ENCODE peak calls at places on chromosomes 5 and 9, in seven cellular contexts. One of them, this sample, is unnamed.

GRCh38 chr9:116175616-116176015 is 22.0 kb downstream of the PAPPA start:
- DNase-seq in kidney: no peak
- DNase-seq in mucosa of descending colon: no peak
- DNase-seq in WTC11: no peak
- DNase-seq in GM12865: no peak
- DNase-seq in H9: no peak
- DNase-seq in coronary artery: no peak
- DNase-seq in this sample: no peak

GRCh38 chr5:35151151-35151920 is 79.0 kb downstream of the PRLR start:
- DNase-seq in kidney: no peak
- DNase-seq in mucosa of descending colon: no peak
- DNase-seq in WTC11: no peak
- DNase-seq in GM12865: no peak
- DNase-seq in H9: no peak
- DNase-seq in coronary artery: no peak
- DNase-seq in this sample: no peak

GRCh38 chr5:157994271-157994691 is 135.3 kb upstream of the CLINT1 start:
- DNase-seq in kidney: no peak
- DNase-seq in mucosa of descending colon: no peak
- DNase-seq in WTC11: no peak
- DNase-seq in GM12865: no peak
- DNase-seq in H9: no peak
- DNase-seq in coronary artery: no peak
- DNase-seq in this sample: no peak

GRCh38 chr5:140113180-140113698 is 670 bp upstream of the PURA start:
- DNase-seq in kidney: peak; percentile 83
- DNase-seq in mucosa of descending colon: peak; percentile 70
- DNase-seq in WTC11: peak; percentile 73
- DNase-seq in GM12865: peak; percentile 21
- DNase-seq in H9: peak; percentile 72
- DNase-seq in coronary artery: peak; percentile 73
- DNase-seq in this sample: peak; percentile 45

GRCh38 chr5:135242496-135243193 is 156.4 kb downstream of the MACROH2A1 start:
- DNase-seq in kidney: no peak
- DNase-seq in mucosa of descending colon: no peak
- DNase-seq in WTC11: no peak
- DNase-seq in GM12865: no peak
- DNase-seq in H9: no peak
- DNase-seq in coronary artery: peak; percentile 80
- DNase-seq in this sample: no peak

GRCh38 chr5:67672633-67673032 is 476.0 kb upstream of the CD180 start:
- DNase-seq in kidney: no peak
- DNase-seq in mucosa of descending colon: no peak
- DNase-seq in WTC11: no peak
- DNase-seq in GM12865: no peak
- DNase-seq in H9: no peak
- DNase-seq in coronary artery: no peak
- DNase-seq in this sample: no peak

GRCh38 chr9:31084331-31084730 is 1300.1 kb upstream of the ACO1 start:
- DNase-seq in kidney: no peak
- DNase-seq in mucosa of descending colon: no peak
- DNase-seq in WTC11: no peak
- DNase-seq in GM12865: no peak
- DNase-seq in H9: no peak
- DNase-seq in coronary artery: no peak
- DNase-seq in this sample: no peak

GRCh38 chr5:58015175-58015574 is 444.7 kb downstream of the PLK2 start:
- DNase-seq in kidney: no peak
- DNase-seq in mucosa of descending colon: no peak
- DNase-seq in WTC11: no peak
- DNase-seq in GM12865: no peak
- DNase-seq in H9: no peak
- DNase-seq in coronary artery: no peak
- DNase-seq in this sample: no peak

GRCh38 chr5:176806137-176806536 is 4.2 kb upstream of the UNC5A start:
- DNase-seq in kidney: no peak
- DNase-seq in mucosa of descending colon: no peak
- DNase-seq in WTC11: peak; percentile 53
- DNase-seq in GM12865: no peak
- DNase-seq in H9: no peak
- DNase-seq in coronary artery: no peak
- DNase-seq in this sample: no peak

GRCh38 chr9:137023157-137023556 is 4.9 kb downstream of the ABCA2 start:
- DNase-seq in kidney: no peak
- DNase-seq in mucosa of descending colon: no peak
- DNase-seq in WTC11: no peak
- DNase-seq in GM12865: no peak
- DNase-seq in H9: no peak
- DNase-seq in coronary artery: no peak
- DNase-seq in this sample: no peak

GRCh38 chr5:41547991-41548390 is 37.6 kb upstream of the PLCXD3 start:
- DNase-seq in kidney: no peak
- DNase-seq in mucosa of descending colon: no peak
- DNase-seq in WTC11: no peak
- DNase-seq in GM12865: no peak
- DNase-seq in H9: no peak
- DNase-seq in coronary artery: no peak
- DNase-seq in this sample: no peak

GRCh38 chr9:82499337-82499736 is 510.8 kb downstream of the SPATA31D1 start:
- DNase-seq in kidney: no peak
- DNase-seq in mucosa of descending colon: no peak
- DNase-seq in WTC11: no peak
- DNase-seq in GM12865: no peak
- DNase-seq in H9: no peak
- DNase-seq in coronary artery: no peak
- DNase-seq in this sample: no peak

GRCh38 chr5:88736494-88736893 is 146.5 kb downstream of the MEF2C start:
- DNase-seq in kidney: no peak
- DNase-seq in mucosa of descending colon: no peak
- DNase-seq in WTC11: no peak
- DNase-seq in GM12865: peak; percentile 84
- DNase-seq in H9: no peak
- DNase-seq in coronary artery: no peak
- DNase-seq in this sample: no peak

GRCh38 chr9:137447722-137448568 is 6.8 kb upstream of the ENTPD8 start:
- DNase-seq in kidney: peak; percentile 74
- DNase-seq in mucosa of descending colon: peak; percentile 50
- DNase-seq in WTC11: no peak
- DNase-seq in GM12865: no peak
- DNase-seq in H9: no peak
- DNase-seq in coronary artery: no peak
- DNase-seq in this sample: no peak

GRCh38 chr9:19643875-19644274 is 145.0 kb downstream of the SLC24A2 start:
- DNase-seq in kidney: no peak
- DNase-seq in mucosa of descending colon: no peak
- DNase-seq in WTC11: no peak
- DNase-seq in GM12865: no peak
- DNase-seq in H9: no peak
- DNase-seq in coronary artery: no peak
- DNase-seq in this sample: no peak

GRCh38 chr9:125544988-125545651 is 161.9 kb downstream of the MAPKAP1 start:
- DNase-seq in kidney: no peak
- DNase-seq in mucosa of descending colon: no peak
- DNase-seq in WTC11: no peak
- DNase-seq in GM12865: no peak
- DNase-seq in H9: no peak
- DNase-seq in coronary artery: peak; percentile 79
- DNase-seq in this sample: no peak

GRCh38 chr9:38287420-38287985 is 105.0 kb upstream of the ALDH1B1 start:
- DNase-seq in kidney: no peak
- DNase-seq in mucosa of descending colon: no peak
- DNase-seq in WTC11: no peak
- DNase-seq in GM12865: peak; percentile 25
- DNase-seq in H9: no peak
- DNase-seq in coronary artery: peak; percentile 54
- DNase-seq in this sample: no peak

GRCh38 chr5:179033004-179033580 is 9.5 kb downstream of the ZNF879 start:
- DNase-seq in kidney: no peak
- DNase-seq in mucosa of descending colon: no peak
- DNase-seq in WTC11: no peak
- DNase-seq in GM12865: no peak
- DNase-seq in H9: no peak
- DNase-seq in coronary artery: no peak
- DNase-seq in this sample: no peak

GRCh38 chr5:149113669-149114068 is 27.6 kb upstream of the ABLIM3 start:
- DNase-seq in kidney: no peak
- DNase-seq in mucosa of descending colon: no peak
- DNase-seq in WTC11: no peak
- DNase-seq in GM12865: no peak
- DNase-seq in H9: no peak
- DNase-seq in coronary artery: no peak
- DNase-seq in this sample: no peak

DNA sequence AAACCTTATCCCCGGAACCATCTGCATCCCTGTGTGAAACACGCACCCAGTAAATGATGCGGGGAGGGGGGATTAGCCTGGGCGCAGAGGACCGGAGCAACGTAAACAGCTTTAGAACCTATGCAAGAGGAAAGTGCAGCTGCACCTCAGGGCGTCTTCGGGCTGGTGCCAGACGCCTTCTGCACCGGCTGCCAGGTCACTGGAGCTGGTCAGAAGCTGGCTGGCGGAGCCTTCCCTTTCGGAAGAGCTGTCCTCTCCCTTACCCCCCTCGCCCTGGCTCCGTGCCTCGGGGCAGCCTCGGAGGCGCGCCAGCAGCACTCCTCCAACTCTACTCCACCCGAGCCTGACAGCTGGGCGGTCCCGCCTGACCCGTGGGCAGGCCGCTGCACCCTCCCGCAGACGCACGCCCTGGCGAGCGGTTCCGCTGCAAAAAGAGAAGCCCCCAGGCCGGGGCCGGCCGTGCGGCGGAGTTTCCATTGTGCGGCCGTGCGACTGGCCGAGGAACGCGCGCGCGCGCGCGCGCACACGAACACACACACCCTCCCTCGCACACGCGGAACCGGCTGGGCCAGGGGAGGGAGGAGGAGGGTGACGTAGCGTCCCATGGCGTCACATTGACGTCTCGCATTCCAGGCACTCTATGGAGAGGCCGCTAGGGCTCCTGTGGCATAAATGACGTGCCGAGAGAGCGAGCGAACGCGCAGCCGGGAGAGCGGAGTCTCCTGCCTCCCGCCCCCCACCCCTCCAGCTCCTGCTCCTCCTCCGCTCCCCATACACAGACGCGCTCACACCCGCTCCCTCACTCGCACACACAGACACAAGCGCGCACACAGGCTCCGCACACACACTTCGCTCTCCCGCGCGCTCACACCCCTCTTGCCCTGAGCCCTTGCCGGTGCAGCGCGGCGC is at the start of gene NR4A3:
- DNase-seq in kidney: peak; percentile 98
- DNase-seq in mucosa of descending colon: peak; percentile 95
- DNase-seq in WTC11: peak; percentile 84
- DNase-seq in GM12865: peak; percentile 88
- DNase-seq in H9: peak; percentile 87
- DNase-seq in coronary artery: peak; percentile 98
- DNase-seq in this sample: peak; percentile 95
- TF ChIP-seq CTCF in kidney: peak; percentile 37
- TF ChIP-seq CTCF in mucosa of descending colon: no peak
- TF ChIP-seq CTCF in WTC11: no peak
- TF ChIP-seq CTCF in GM12865: peak; percentile 13
- TF ChIP-seq CTCF in H9: peak; percentile 34
- TF ChIP-seq CTCF in coronary artery: no peak
- TF ChIP-seq CTCF in this sample: no peak

DNA sequence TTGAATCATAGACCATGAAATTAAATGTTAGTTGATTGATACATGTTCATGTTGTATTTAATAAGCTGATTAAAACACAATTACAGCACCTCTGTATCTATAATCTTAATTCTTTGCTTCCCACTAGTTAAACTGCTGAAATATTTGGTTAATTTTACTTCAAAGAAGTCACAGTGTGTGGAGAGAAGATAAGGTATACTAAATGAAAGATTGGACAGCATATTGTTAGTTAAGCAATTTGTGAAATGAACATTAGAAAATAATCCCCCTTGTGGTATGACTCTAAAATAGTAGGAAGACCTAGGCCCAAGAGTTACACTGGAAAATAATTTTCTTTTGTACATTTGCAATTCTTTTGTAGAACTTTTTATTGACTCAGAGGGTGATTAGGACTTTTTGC is 30.3 kb downstream of the MAN2A1 start:
- DNase-seq in kidney: no peak
- DNase-seq in mucosa of descending colon: no peak
- DNase-seq in WTC11: no peak
- DNase-seq in GM12865: no peak
- DNase-seq in H9: no peak
- DNase-seq in coronary artery: no peak
- DNase-seq in this sample: no peak
- TF ChIP-seq CTCF in kidney: no peak
- TF ChIP-seq CTCF in mucosa of descending colon: no peak
- TF ChIP-seq CTCF in WTC11: no peak
- TF ChIP-seq CTCF in GM12865: no peak
- TF ChIP-seq CTCF in H9: no peak
- TF ChIP-seq CTCF in coronary artery: no peak
- TF ChIP-seq CTCF in this sample: no peak

DNA sequence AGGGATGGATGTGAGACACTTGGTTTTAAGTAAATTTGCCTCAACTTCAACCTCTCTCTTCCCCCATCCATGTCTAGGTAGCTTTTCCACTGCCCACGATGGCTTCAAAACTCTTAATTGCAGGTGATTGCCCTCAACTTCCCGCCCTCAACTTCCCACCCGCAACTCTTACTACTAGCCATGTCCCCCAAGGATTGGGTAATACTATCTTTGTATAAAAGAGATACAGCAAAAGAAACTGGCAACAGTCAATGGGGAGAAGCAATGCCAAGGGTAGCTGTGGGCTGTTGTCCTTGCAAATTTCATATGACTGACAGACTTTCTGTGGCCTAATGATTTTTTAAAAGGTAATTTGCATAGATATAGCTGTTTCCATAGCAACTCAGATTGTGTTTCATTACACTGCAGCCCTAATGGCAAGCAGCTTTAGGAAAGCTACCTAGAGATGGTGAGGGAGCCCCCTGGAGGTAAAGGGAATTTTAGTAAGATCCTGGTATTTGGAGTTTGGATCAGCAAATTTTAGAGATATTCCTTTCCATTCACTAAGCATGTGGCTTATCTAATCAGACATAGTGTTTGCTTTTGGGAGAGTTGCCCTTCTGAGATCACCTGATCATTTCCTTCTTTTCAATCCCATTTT is 421.5 kb upstream of the DAP start:
- DNase-seq in kidney: no peak
- DNase-seq in mucosa of descending colon: no peak
- DNase-seq in WTC11: peak; percentile 22
- DNase-seq in GM12865: peak; percentile 51
- DNase-seq in H9: peak; percentile 35
- DNase-seq in coronary artery: no peak
- DNase-seq in this sample: no peak
- TF ChIP-seq CTCF in kidney: peak; percentile 44
- TF ChIP-seq CTCF in mucosa of descending colon: no peak
- TF ChIP-seq CTCF in WTC11: peak; percentile 33
- TF ChIP-seq CTCF in GM12865: peak; percentile 32
- TF ChIP-seq CTCF in H9: peak; percentile 78
- TF ChIP-seq CTCF in coronary artery: no peak
- TF ChIP-seq CTCF in this sample: peak; percentile 23

DNA sequence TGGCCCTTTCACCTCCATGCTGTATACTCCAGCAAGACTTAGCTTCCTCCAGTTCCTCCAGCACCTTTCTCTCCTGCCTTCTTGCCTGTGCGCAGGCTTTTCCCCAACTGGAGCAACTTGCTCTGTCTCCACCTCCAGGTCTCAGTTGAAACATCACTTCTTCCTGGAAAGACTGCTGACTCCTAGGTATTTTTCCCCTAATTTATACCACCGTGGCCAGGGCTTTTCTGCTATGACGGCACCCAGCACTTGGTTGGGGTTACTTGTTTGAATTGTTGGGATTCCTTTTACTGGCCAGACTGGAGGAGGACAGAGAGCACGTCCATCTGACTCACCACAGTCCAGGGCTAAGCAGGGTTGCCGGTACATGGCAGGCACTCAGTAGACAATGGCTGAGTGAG is 67.5 kb downstream of the KCNIP1 start:
- DNase-seq in kidney: no peak
- DNase-seq in mucosa of descending colon: no peak
- DNase-seq in WTC11: no peak
- DNase-seq in GM12865: no peak
- DNase-seq in H9: no peak
- DNase-seq in coronary artery: no peak
- DNase-seq in this sample: no peak
- TF ChIP-seq CTCF in kidney: peak; percentile 5
- TF ChIP-seq CTCF in mucosa of descending colon: no peak
- TF ChIP-seq CTCF in WTC11: no peak
- TF ChIP-seq CTCF in GM12865: no peak
- TF ChIP-seq CTCF in H9: no peak
- TF ChIP-seq CTCF in coronary artery: no peak
- TF ChIP-seq CTCF in this sample: no peak

This sample was measured in activated CD8-positive, alpha-beta T cell treated with anti-CD3 and anti-CD28 coated beads for 36 hours.